ENCODE peak calls at places on chromosome 22, in five cellular contexts. R, F, A, T and Y are unnamed samples.

GRCh38 chr22:31253949-31254348 is 38.3 kb downstream of the PIK3IP1 start:
- DNase-seq in R (no peak), F (peak), T (no peak), A (peak), Y (no peak)

GRCh38 chr22:26853495-26853894 is 196.1 kb downstream of the MIAT start:
- DNase-seq in A (no peak), R (peak), T (no peak), F (no peak), Y (no peak)

GRCh38 chr22:46115388-46115678 is 35.0 kb upstream of the PPARA start:
- DNase-seq in R (no peak), F (no peak), T (no peak), A (no peak), Y (no peak)

GRCh38 chr22:40009231-40009769 is 14.5 kb downstream of the FAM83F start:
- DNase-seq in F (peak), R (no peak), A (peak), T (no peak), Y (no peak)

GRCh38 chr22:24599514-24599913 is 3.5 kb upstream of the GGT1 start:
- DNase-seq in F (no peak), T (no peak), A (no peak), R (no peak), Y (no peak)

GRCh38 chr22:37330200-37331033 is 48.1 kb downstream of the CYTH4 start:
- DNase-seq in T (peak), A (peak), R (peak), F (peak), Y (no peak)

GRCh38 chr22:38638734-38639133 is 17.5 kb downstream of the FAM227A start:
- DNase-seq in T (no peak), F (no peak), R (no peak), A (no peak), Y (no peak)

GRCh38 chr22:29635734-29636357 is 32.4 kb downstream of the NF2 start:
- DNase-seq in T (no peak), R (no peak), A (no peak), F (peak), Y (no peak)

GRCh38 chr22:20904980-20905355 is 12.2 kb upstream of the CRKL start:
- DNase-seq in R (no peak), A (no peak), T (no peak), F (no peak), Y (no peak)

GRCh38 chr22:23896166-23896522 is 2.0 kb downstream of the MIF start:
- DNase-seq in A (no peak), F (no peak), T (no peak), R (no peak), Y (no peak)

GRCh38 chr22:38086001-38086845 is 2.2 kb upstream of the SLC16A8 start:
- DNase-seq in R (no peak), A (no peak), T (no peak), F (no peak), Y (no peak)

GRCh38 chr22:32318361-32318760 is 39.3 kb upstream of the RFPL3 start:
- DNase-seq in A (no peak), T (no peak), F (no peak), R (no peak), Y (no peak)

GRCh38 chr22:42324991-42325710 is 54.7 kb upstream of the TCF20 start:
- DNase-seq in A (peak), T (no peak), F (no peak), R (no peak), Y (no peak)

GRCh38 chr22:28958611-28959010 is 75.2 kb downstream of the ZNRF3 start:
- DNase-seq in F (peak), T (no peak), A (no peak), R (no peak), Y (no peak)

GRCh38 chr22:20298803-20299735 is 20.8 kb downstream of the DGCR6L start:
- DNase-seq in R (peak), A (peak), T (no peak), F (peak), Y (no peak)

GRCh38 chr22:33866521-33866920 is 53.8 kb downstream of the LARGE1 start:
- DNase-seq in A (no peak), T (no peak), R (no peak), F (no peak), Y (no peak)

GRCh38 chr22:43399338-43399979 is 12.4 kb upstream of the MPPED1 start:
- DNase-seq in F (no peak), R (no peak), T (no peak), A (peak), Y (no peak)

GRCh38 chr22:44638966-44639739 is 62.9 kb upstream of the PRR5 start:
- DNase-seq in A (peak), R (no peak), T (peak), F (no peak), Y (no peak)

GRCh38 chr22:40560551-40560950 is 76.0 kb downstream of the MRTFA start:
- DNase-seq in R (no peak), F (peak), T (no peak), A (no peak), Y (no peak)

GRCh38 chr22:47053865-47054185 is 291.4 kb downstream of the TBC1D22A start:
- DNase-seq in T (peak), R (no peak), A (peak), F (no peak), Y (no peak)

GRCh38 chr22:49968313-49968830 is 7.8 kb downstream of the PIM3 start:
- DNase-seq in R (no peak), F (no peak), T (no peak), A (peak), Y (no peak)

GRCh38 chr22:39223091-39223710 is 21.6 kb downstream of the PDGFB start:
- DNase-seq in R (no peak), T (no peak), A (no peak), F (no peak), Y (no peak)

GRCh38 chr22:37165940-37166674 is 16.4 kb upstream of the IL2RB start:
- DNase-seq in R (peak), T (no peak), A (no peak), F (no peak), Y (no peak)

GRCh38 chr22:39152511-39153219 is at the start of gene CBX7:
- DNase-seq in R (peak), T (peak), A (peak), F (peak), Y (peak)

GRCh38 chr22:17562906-17563870 is at the start of gene SLC25A18:
- DNase-seq in A (no peak), F (no peak), T (no peak), R (no peak), Y (no peak)

GRCh38 chr22:27094633-27095308 is 437.4 kb downstream of the MIAT start:
- DNase-seq in A (no peak), T (no peak), F (no peak), R (no peak), Y (no peak)

GRCh38 chr22:41085842-41086241 is 6.5 kb upstream of the EP300 start:
- DNase-seq in A (no peak), F (no peak), T (no peak), R (no peak), Y (no peak)